ENCODE peak calls at places on chromosomes 12 and 14, in six cellular contexts. O is stimulated activated naive CD8-positive, alpha-beta T cell treated with anti-CD3 and anti-CD28 coated beads, Interleukin-15, Interleukin-2, amounts not matched to agents 100 U/mL and 50 U/mL, for 24 hours; W is Right ventricle myocardium superior; C is HuH-7.5; P is fibroblast of pulmonary artery; T is activated CD4-positive, CD25-positive, alpha-beta regulatory T cell treated with anti-CD3 and anti-CD28 coated beads, Interleukin-2, amount 50 U/mL, for 16 hours. V is an unnamed sample.

GRCh38 chr12:107372229-107372658 is 278.9 kb upstream of the CRY1 start:
- DNase-seq in P (peak), T (peak), O (peak), C (no peak), W (no peak), V (no peak)

GRCh38 chr14:91409991-91410401 is 7.6 kb downstream of the CCDC88C start:
- DNase-seq in P (no peak), W (no peak), O (no peak), T (no peak), C (no peak), V (no peak)

GRCh38 chr12:52230364-52231281 is 2.4 kb upstream of the KRT7 start:
- DNase-seq in P (peak), C (no peak), W (peak), O (no peak), T (no peak), V (no peak)

GRCh38 chr12:66232258-66232657 is 43.2 kb downstream of the IRAK3 start:
- DNase-seq in P (no peak), O (no peak), T (no peak), C (no peak), W (no peak), V (no peak)

GRCh38 chr12:111330800-111331752 is 37.8 kb downstream of the PHETA1 start:
- DNase-seq in C (peak), P (peak), T (no peak), O (no peak), W (no peak), V (no peak)

GRCh38 chr14:99529899-99530298 is 48.7 kb downstream of the CCNK start:
- DNase-seq in O (no peak), T (no peak), C (no peak), P (peak), W (no peak), V (no peak)

GRCh38 chr14:104928391-104929133 is 3.9 kb downstream of the PLD4 start:
- DNase-seq in T (no peak), P (no peak), W (no peak), C (no peak), O (no peak), V (no peak)

GRCh38 chr14:68248481-68249255 is 429.1 kb downstream of the RAD51B start:
- DNase-seq in O (no peak), P (peak), T (no peak), W (peak), C (no peak), V (no peak)

GRCh38 chr12:77433799-77434198 is 368.4 kb upstream of the E2F7 start:
- DNase-seq in P (no peak), T (no peak), W (no peak), C (no peak), O (no peak), V (no peak)

GRCh38 chr12:63124778-63125177 is 26.2 kb downstream of the AVPR1A start:
- DNase-seq in O (no peak), W (no peak), C (no peak), T (no peak), P (no peak), V (no peak)

GRCh38 chr12:90102957-90103652 is 394.5 kb upstream of the ATP2B1 start:
- DNase-seq in O (no peak), P (peak), C (peak), T (no peak), W (no peak), V (no peak)

GRCh38 chr14:58078471-58078870 is 73.5 kb downstream of the ARMH4 start:
- DNase-seq in W (no peak), T (no peak), O (no peak), C (no peak), P (peak), V (no peak)

GRCh38 chr14:58717821-58718220 is 80.1 kb downstream of the DACT1 start:
- DNase-seq in O (no peak), T (no peak), C (no peak), P (no peak), W (no peak), V (no peak)

GRCh38 chr12:81221681-81222080 is 143.8 kb downstream of the ACSS3 start:
- DNase-seq in P (no peak), O (no peak), C (no peak), W (no peak), T (no peak), V (no peak)

GRCh38 chr12:46546634-46547273 is 174.2 kb upstream of the SLC38A2 start:
- DNase-seq in C (no peak), T (no peak), P (no peak), W (no peak), O (no peak), V (no peak)

GRCh38 chr12:91937033-91937432 is 208.6 kb downstream of the BTG1 start:
- DNase-seq in P (no peak), C (no peak), T (no peak), W (no peak), O (no peak), V (no peak)

GRCh38 chr12:14995583-14996425 is 23.0 kb downstream of the PDE6H start:
- DNase-seq in C (no peak), P (peak), T (no peak), W (no peak), O (no peak), V (no peak)

GRCh38 chr12:4440187-4440941 is 5.3 kb downstream of the FGF6 start:
- DNase-seq in P (no peak), C (no peak), T (no peak), W (no peak), O (no peak), V (peak)

GRCh38 chr14:57066887-57067513 is 201.7 kb downstream of the EXOC5 start:
- DNase-seq in O (peak), T (no peak), P (peak), W (peak), C (peak), V (peak)

GRCh38 chr12:48980389-48980952 is 2.3 kb downstream of the WNT1 start:
- DNase-seq in O (peak), P (no peak), T (no peak), W (no peak), C (peak), V (no peak)

GRCh38 chr14:52079239-52079956 is 10.5 kb upstream of the NID2 start:
- DNase-seq in W (no peak), O (no peak), P (peak), T (no peak), C (no peak), V (no peak)

GRCh38 chr12:47774664-47775063 is 1.6 kb downstream of the SLC48A1 start:
- DNase-seq in T (no peak), W (no peak), O (no peak), C (no peak), P (no peak), V (no peak)

GRCh38 chr12:72491399-72491798 is 219.2 kb downstream of the TRHDE start:
- DNase-seq in P (peak), W (no peak), O (no peak), C (no peak), T (no peak), V (no peak)

GRCh38 chr14:74551001-74551400 is 57.4 kb downstream of the ISCA2 start:
- DNase-seq in T (no peak), C (no peak), O (no peak), W (no peak), P (no peak), V (no peak)

GRCh38 chr12:252634-253033 is 10.0 kb downstream of the SLC6A13 start:
- DNase-seq in P (no peak), W (no peak), C (no peak), O (no peak), T (no peak), V (peak)

GRCh38 chr12:132840536-132840935 is 11.9 kb upstream of the GOLGA3 start:
- DNase-seq in W (no peak), O (no peak), T (no peak), C (no peak), P (no peak), V (no peak)

GRCh38 chr12:130537051-130537450 is 179.0 kb downstream of the RIMBP2 start:
- DNase-seq in C (no peak), P (no peak), W (no peak), T (no peak), O (no peak), V (no peak)

GRCh38 chr12:101230547-101230946 is 20.5 kb upstream of the SLC5A8 start:
- DNase-seq in O (no peak), P (peak), T (no peak), C (no peak), W (no peak), V (no peak)

GRCh38 chr12:6647083-6647604 is at the start of gene ACRBP:
- DNase-seq in O (peak), P (peak), C (no peak), T (no peak), W (peak), V (peak)

GRCh38 chr14:54609576-54609975 is 42.6 kb downstream of the SAMD4A start:
- DNase-seq in W (no peak), P (no peak), T (no peak), O (no peak), C (no peak), V (no peak)

GRCh38 chr14:91417134-91417982 is at the start of gene CCDC88C:
- DNase-seq in P (no peak), C (peak), W (peak), T (no peak), O (peak), V (peak)

GRCh38 chr12:6613015-6613775 is 6.0 kb upstream of the CHD4 start:
- DNase-seq in T (no peak), C (no peak), W (peak), P (peak), O (peak), V (no peak)